ENCODE peak calls at places on chromosomes 2 and 18, in six cellular contexts. W is HepG2, T is upper lobe of left lung, X is GM12878, C is A549, G is K562. K is an unnamed sample.

GRCh38 chr2:109647636-109648035 is 33.5 kb downstream of the SOWAHC start:
- ATAC-seq in G (no peak), X (no peak), T (no peak), W (no peak), C (no peak), K (no peak)

GRCh38 chr2:127067620-127068350 is 39.2 kb downstream of the BIN1 start:
- ATAC-seq in W (peak; percentile 3), G (peak; percentile 48), C (no peak), T (peak; percentile 32), X (peak; percentile 43), K (no peak)

GRCh38 chr2:176380341-176380740 is 111.1 kb downstream of the MTX2 start:
- ATAC-seq in C (no peak), T (no peak), X (no peak), G (no peak), W (no peak), K (no peak)

GRCh38 chr2:27184115-27184514 is 27.7 kb upstream of the ATRAID start:
- ATAC-seq in W (no peak), G (no peak), C (peak; percentile 18), T (peak; percentile 30), X (no peak), K (no peak)

GRCh38 chr18:62881509-62882016 is 166.2 kb downstream of the PHLPP1 start:
- ATAC-seq in G (peak; percentile 78), X (peak; percentile 54), W (no peak), T (peak; percentile 88), C (peak; percentile 56), K (peak; percentile 89)

GRCh38 chr2:175154670-175155082 is 13.3 kb downstream of the ATF2 start:
- ATAC-seq in C (peak; percentile 50), W (peak; percentile 49), X (peak; percentile 88), G (no peak), T (no peak), K (no peak)

GRCh38 chr2:181972431-181973190 is 13.0 kb upstream of the PPP1R1C start:
- ATAC-seq in X (no peak), G (no peak), T (no peak), C (no peak), W (no peak), K (no peak)

GRCh38 chr2:3277748-3278520 is 99.7 kb downstream of the EIPR1 start:
- ATAC-seq in X (no peak), C (no peak), G (no peak), T (no peak), W (peak; percentile 37), K (no peak)

GRCh38 chr2:241180495-241180894 is 8.0 kb upstream of the ANO7 start:
- ATAC-seq in G (peak; percentile 71), W (peak; percentile 51), X (no peak), C (peak; percentile 21), T (no peak), K (no peak)

GRCh38 chr2:232505805-232506360 is 14.3 kb upstream of the PRSS56 start:
- ATAC-seq in X (no peak), W (no peak), T (no peak), C (peak; percentile 3), G (no peak), K (no peak)

GRCh38 chr2:69436594-69436936 is 670 bp downstream of the NFU1 start:
- ATAC-seq in T (no peak), W (peak; percentile 7), C (peak; percentile 9), X (peak; percentile 19), G (peak; percentile 8), K (no peak)

GRCh38 chr2:102070058-102070642 is 72.4 kb upstream of the IL1R1 start:
- ATAC-seq in G (peak; percentile 81), T (peak; percentile 95), X (no peak), C (peak; percentile 78), W (peak; percentile 96), K (peak; percentile 92)

GRCh38 chr2:19574788-19575260 is 216.4 kb upstream of the OSR1 start:
- ATAC-seq in W (no peak), G (no peak), C (no peak), T (peak; percentile 70), X (no peak), K (peak; percentile 74)

GRCh38 chr2:237514474-237515130 is 27.6 kb downstream of the MLPH start:
- ATAC-seq in T (no peak), G (no peak), W (no peak), X (no peak), C (no peak), K (no peak)

GRCh38 chr2:101961287-101962242 is 30.2 kb upstream of the IL1R2 start:
- ATAC-seq in X (no peak), W (peak; percentile 89), T (peak; percentile 94), G (peak; percentile 60), C (no peak), K (peak; percentile 93)

GRCh38 chr2:11873346-11873745 is 126.9 kb downstream of the LPIN1 start:
- ATAC-seq in X (no peak), G (no peak), C (no peak), W (no peak), T (no peak), K (no peak)

GRCh38 chr2:164779383-164780057 is 62.1 kb downstream of the COBLL1 start:
- ATAC-seq in W (no peak), T (no peak), G (no peak), C (no peak), X (no peak), K (no peak)

GRCh38 chr18:2898131-2898640 is 51.4 kb downstream of the EMILIN2 start:
- ATAC-seq in X (peak; percentile 52), G (peak; percentile 46), T (peak; percentile 56), C (peak; percentile 24), W (peak; percentile 58), K (peak; percentile 35)

GRCh38 chr2:189685540-189686229 is 11.2 kb downstream of the ANKAR start:
- ATAC-seq in G (peak; percentile 83), C (no peak), X (peak; percentile 54), W (no peak), T (no peak), K (no peak)

GRCh38 chr2:84832772-84833461 is 48.0 kb downstream of the TRABD2A start:
- ATAC-seq in G (no peak), C (no peak), X (peak; percentile 84), T (peak; percentile 70), W (peak; percentile 14), K (peak; percentile 31)

GRCh38 chr18:7658701-7659100 is 91.6 kb downstream of the PTPRM start:
- ATAC-seq in T (no peak), X (no peak), C (no peak), G (no peak), W (no peak), K (no peak)

GRCh38 chr2:203683421-203683820 is 23.0 kb upstream of the CD28 start:
- ATAC-seq in T (no peak), C (no peak), X (no peak), G (no peak), W (no peak), K (no peak)

GRCh38 chr2:189628817-189629552 is 32.3 kb upstream of the ASNSD1 start:
- ATAC-seq in C (peak; percentile 52), X (peak; percentile 39), W (peak; percentile 67), G (peak; percentile 82), T (no peak), K (no peak)

GRCh38 chr2:28656937-28657615 is 94.6 kb upstream of the PPP1CB start:
- ATAC-seq in C (no peak), W (no peak), T (no peak), X (no peak), G (no peak), K (no peak)

GRCh38 chr2:131724019-131724418 is 196.3 kb downstream of the CCDC74A start:
- ATAC-seq in T (no peak), G (no peak), W (no peak), X (no peak), C (no peak), K (no peak)

GRCh38 chr2:18959200-18959599 is 369.8 kb upstream of the NT5C1B start:
- ATAC-seq in C (no peak), W (no peak), T (no peak), X (no peak), G (no peak), K (no peak)

GRCh38 chr2:159188449-159188848 is 98.1 kb downstream of the WDSUB1 start:
- ATAC-seq in C (no peak), W (no peak), X (no peak), G (no peak), T (no peak), K (peak; percentile 39)

GRCh38 chr2:137838255-137839092 is 125.8 kb upstream of the HNMT start:
- ATAC-seq in T (peak; percentile 77), X (peak; percentile 76), C (peak; percentile 63), G (peak; percentile 80), W (peak; percentile 86), K (no peak)

GRCh38 chr2:38322224-38322914 is 54.7 kb downstream of the ATL2 start:
- ATAC-seq in G (no peak), T (no peak), W (no peak), X (no peak), C (no peak), K (no peak)

GRCh38 chr2:66366619-66367018 is 68.3 kb upstream of the MEIS1 start:
- ATAC-seq in X (no peak), C (no peak), W (no peak), T (no peak), G (no peak), K (no peak)

GRCh38 chr2:233840520-233840919 is 13.8 kb downstream of the HJURP start:
- ATAC-seq in X (no peak), G (no peak), C (no peak), W (no peak), T (no peak), K (no peak)
- TF ChIP-seq EP300 in X (no peak), G (no peak), C (no peak), W (no peak), T (no peak), K (no peak)

GRCh38 chr2:9170458-9171130 is 36.0 kb upstream of the ASAP2 start:
- ATAC-seq in T (no peak), W (no peak), C (no peak), G (peak; percentile 25), X (no peak), K (no peak)
- TF ChIP-seq EP300 in T (no peak), W (no peak), C (no peak), G (no peak), X (no peak), K (no peak)

DNA sequence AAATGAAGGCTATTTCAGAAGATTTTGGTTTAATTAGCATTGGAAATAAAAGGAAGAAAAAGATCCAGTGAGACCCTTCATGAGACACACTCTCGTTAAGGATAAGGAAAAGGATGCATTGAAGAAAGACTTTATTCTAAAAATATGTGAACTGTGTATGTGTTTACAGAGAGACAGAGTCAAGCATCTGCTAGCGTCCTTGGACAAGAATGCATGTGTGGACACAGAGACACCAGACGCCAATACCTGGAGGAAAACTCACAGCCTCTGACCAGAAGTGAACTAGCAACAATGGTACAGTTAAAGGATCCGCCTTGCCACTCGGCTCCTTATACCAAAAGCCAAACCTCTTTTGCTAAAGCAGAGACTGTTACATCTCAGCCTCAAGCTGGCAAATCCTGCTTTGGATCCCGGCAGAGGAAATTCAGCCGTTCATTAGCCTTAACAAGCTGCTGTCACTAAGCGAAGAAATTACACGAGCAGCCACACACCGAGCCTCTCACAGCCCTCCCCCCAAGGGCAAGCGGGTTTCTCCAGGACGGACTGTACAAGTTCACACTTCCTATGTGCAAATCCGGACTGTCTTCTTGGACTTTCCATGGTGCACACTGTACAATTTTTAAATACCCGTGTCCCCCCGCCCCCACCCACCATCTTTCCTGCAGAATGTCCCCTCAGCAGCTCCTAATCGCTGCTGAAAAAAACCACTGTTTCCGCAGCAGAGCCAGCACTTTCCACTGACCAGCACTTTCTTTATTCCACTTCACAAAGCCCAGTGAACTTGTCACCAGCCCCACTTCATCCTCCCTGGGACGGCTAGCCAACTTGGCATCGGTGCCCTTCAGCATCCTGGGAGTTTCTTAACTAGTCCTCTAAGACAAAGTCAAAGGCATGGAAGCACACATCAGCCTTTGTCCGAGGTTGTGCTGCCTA is 1.7 kb downstream of the KLF7 start:
- ATAC-seq in T (peak; percentile 28), C (peak; percentile 17), G (no peak), W (peak; percentile 20), X (peak; percentile 12), K (peak; percentile 4)
- TF ChIP-seq EP300 in T (no peak), C (peak; percentile 2), G (no peak), W (no peak), X (no peak), K (no peak)

GRCh38 chr2:29664578-29664977 is 256.8 kb downstream of the ALK start:
- ATAC-seq in C (no peak), G (no peak), T (no peak), W (no peak), X (no peak), K (no peak)
- TF ChIP-seq EP300 in C (no peak), G (no peak), T (no peak), W (no peak), X (no peak), K (no peak)